ENCODE peak calls at places on chromosomes 5 and 9, in ten cellular contexts. One of them, this sample, is unnamed.
A peak's percentile ranks its signal among the peaks of the same experiment; 100 is the strongest.

GRCh38 chr5:56055287-56055686 is 60.5 kb upstream of the IL6ST start:
- DNase-seq in neural progenitor cell: no peak
- DNase-seq in fibroblast of lung: no peak
- DNase-seq in H1: no peak
- DNase-seq in H9: no peak
- DNase-seq in DND-41: no peak
- DNase-seq in PC-3: no peak
- DNase-seq in mesenchymal stem cell: no peak
- DNase-seq in colonic mucosa: no peak
- DNase-seq in mammary epithelial cell: no peak
- DNase-seq in this sample: peak; percentile 40

GRCh38 chr9:134707031-134707680 is 65.6 kb downstream of the COL5A1 start:
- DNase-seq in fibroblast of lung: peak; percentile 92
- DNase-seq in H1: no peak
- DNase-seq in PC-3: no peak
- DNase-seq in H9: no peak
- DNase-seq in colonic mucosa: peak; percentile 68
- DNase-seq in neural progenitor cell: no peak
- DNase-seq in mammary epithelial cell: no peak
- DNase-seq in mesenchymal stem cell: peak; percentile 98
- DNase-seq in DND-41: no peak
- DNase-seq in this sample: peak; percentile 93

GRCh38 chr5:68749648-68750047 is 344.2 kb upstream of the SLC30A5 start:
- DNase-seq in H1: no peak
- DNase-seq in PC-3: peak; percentile 8
- DNase-seq in mesenchymal stem cell: no peak
- DNase-seq in DND-41: peak; percentile 43
- DNase-seq in fibroblast of lung: no peak
- DNase-seq in H9: no peak
- DNase-seq in colonic mucosa: no peak
- DNase-seq in neural progenitor cell: no peak
- DNase-seq in mammary epithelial cell: peak; percentile 36
- DNase-seq in this sample: no peak

GRCh38 chr9:130120207-130120587 is 52.0 kb upstream of the NCS1 start:
- DNase-seq in neural progenitor cell: no peak
- DNase-seq in mesenchymal stem cell: no peak
- DNase-seq in H9: no peak
- DNase-seq in fibroblast of lung: no peak
- DNase-seq in PC-3: no peak
- DNase-seq in colonic mucosa: no peak
- DNase-seq in DND-41: no peak
- DNase-seq in mammary epithelial cell: no peak
- DNase-seq in H1: no peak
- DNase-seq in this sample: no peak

GRCh38 chr5:125006011-125006685 is 259.7 kb upstream of the ZNF608 start:
- DNase-seq in PC-3: no peak
- DNase-seq in mammary epithelial cell: no peak
- DNase-seq in fibroblast of lung: no peak
- DNase-seq in DND-41: peak; percentile 80
- DNase-seq in neural progenitor cell: peak; percentile 84
- DNase-seq in H1: no peak
- DNase-seq in mesenchymal stem cell: no peak
- DNase-seq in H9: no peak
- DNase-seq in colonic mucosa: no peak
- DNase-seq in this sample: no peak

GRCh38 chr9:95027914-95028854 is 289.3 kb downstream of the FANCC start:
- DNase-seq in neural progenitor cell: no peak
- DNase-seq in fibroblast of lung: no peak
- DNase-seq in H1: no peak
- DNase-seq in colonic mucosa: no peak
- DNase-seq in mammary epithelial cell: peak; percentile 60
- DNase-seq in mesenchymal stem cell: no peak
- DNase-seq in DND-41: no peak
- DNase-seq in PC-3: no peak
- DNase-seq in H9: no peak
- DNase-seq in this sample: no peak

GRCh38 chr5:92969191-92969780 is 611.7 kb downstream of the NR2F1-AS1 start:
- DNase-seq in colonic mucosa: no peak
- DNase-seq in H1: no peak
- DNase-seq in PC-3: no peak
- DNase-seq in H9: no peak
- DNase-seq in mammary epithelial cell: no peak
- DNase-seq in neural progenitor cell: no peak
- DNase-seq in DND-41: no peak
- DNase-seq in fibroblast of lung: peak; percentile 4
- DNase-seq in mesenchymal stem cell: no peak
- DNase-seq in this sample: no peak

GRCh38 chr5:84255318-84255717 is 129.4 kb downstream of the EDIL3 start:
- DNase-seq in mesenchymal stem cell: peak; percentile 38
- DNase-seq in mammary epithelial cell: peak; percentile 31
- DNase-seq in colonic mucosa: no peak
- DNase-seq in fibroblast of lung: peak; percentile 63
- DNase-seq in H9: no peak
- DNase-seq in DND-41: no peak
- DNase-seq in neural progenitor cell: peak; percentile 20
- DNase-seq in H1: no peak
- DNase-seq in PC-3: peak; percentile 67
- DNase-seq in this sample: peak; percentile 63

GRCh38 chr5:53378590-53379247 is 101.7 kb upstream of the FST start:
- DNase-seq in H1: no peak
- DNase-seq in PC-3: peak; percentile 44
- DNase-seq in mammary epithelial cell: peak; percentile 76
- DNase-seq in mesenchymal stem cell: peak; percentile 60
- DNase-seq in DND-41: no peak
- DNase-seq in colonic mucosa: no peak
- DNase-seq in H9: no peak
- DNase-seq in neural progenitor cell: no peak
- DNase-seq in fibroblast of lung: peak; percentile 84
- DNase-seq in this sample: peak; percentile 64

DNA sequence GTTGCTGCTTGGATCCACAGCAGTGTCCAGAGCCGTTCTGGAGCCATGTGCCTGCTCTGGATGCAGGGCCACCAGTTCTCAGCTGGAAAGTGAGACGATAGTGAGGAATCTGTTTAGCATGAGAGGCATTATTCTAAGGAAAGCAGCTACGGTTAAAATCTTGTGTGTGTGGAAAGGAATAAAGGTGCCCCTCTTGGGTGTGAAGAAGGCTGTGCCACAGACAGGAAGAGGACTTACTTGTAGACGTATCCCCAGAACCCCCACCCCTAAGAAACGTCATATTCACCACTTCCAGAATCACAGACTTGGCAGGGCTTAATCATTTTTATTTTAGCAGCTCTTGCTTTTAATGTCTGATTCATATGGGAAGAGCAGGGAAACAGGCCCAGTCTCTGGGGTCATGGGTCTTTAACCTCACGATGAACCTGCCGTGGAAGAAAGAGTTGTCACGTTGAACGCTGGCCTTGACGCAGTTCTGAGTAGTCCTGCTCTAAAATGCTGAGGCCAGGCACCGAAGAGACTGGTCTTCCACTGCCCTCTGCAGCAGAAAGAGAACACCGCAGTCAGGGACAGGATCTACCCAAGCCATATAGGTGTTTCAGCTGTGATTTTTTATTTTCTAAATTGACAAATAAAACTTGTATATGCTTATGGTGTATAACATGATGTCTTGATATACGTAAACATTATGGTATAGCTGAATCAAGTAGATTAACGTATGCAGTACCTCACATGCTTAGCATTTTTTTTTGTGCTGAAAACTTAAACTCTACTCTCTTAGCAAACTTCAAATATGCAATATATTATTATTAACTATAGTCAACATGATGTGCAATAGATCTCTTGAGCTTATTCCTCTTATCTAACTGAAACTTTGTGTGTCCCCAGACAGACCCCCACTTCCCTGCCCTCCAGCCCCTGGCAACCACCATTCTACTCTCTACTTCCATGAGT is 38.8 kb downstream of the CARTPT start:
- DNase-seq in neural progenitor cell: peak; percentile 75
- DNase-seq in mammary epithelial cell: peak; percentile 54
- DNase-seq in H1: peak; percentile 63
- DNase-seq in mesenchymal stem cell: peak; percentile 67
- DNase-seq in fibroblast of lung: peak; percentile 81
- DNase-seq in colonic mucosa: peak; percentile 55
- DNase-seq in H9: peak; percentile 71
- DNase-seq in PC-3: peak; percentile 72
- DNase-seq in DND-41: peak; percentile 18
- DNase-seq in this sample: peak; percentile 78
- H3K9ac ChIP-seq in neural progenitor cell: no peak overlapping the region
- H3K9ac ChIP-seq in mammary epithelial cell: no peak overlapping the region
- H3K9ac ChIP-seq in H1: no peak overlapping the region
- H3K9ac ChIP-seq in mesenchymal stem cell: peak overlapping the region; percentile 54
- H3K9ac ChIP-seq in fibroblast of lung: no peak overlapping the region
- H3K9ac ChIP-seq in colonic mucosa: peak overlapping the region; percentile 43
- H3K9ac ChIP-seq in H9: no peak overlapping the region
- H3K9ac ChIP-seq in PC-3: no peak overlapping the region
- H3K9ac ChIP-seq in DND-41: no peak overlapping the region
- H3K9ac ChIP-seq in this sample: peak overlapping the region; percentile 60

GRCh38 chr9:133428579-133429215 is 6.5 kb downstream of the ADAMTS13 start:
- DNase-seq in PC-3: no peak
- DNase-seq in fibroblast of lung: no peak
- DNase-seq in H9: peak; percentile 81
- DNase-seq in neural progenitor cell: peak; percentile 87
- DNase-seq in DND-41: no peak
- DNase-seq in mesenchymal stem cell: peak; percentile 14
- DNase-seq in H1: peak; percentile 78
- DNase-seq in colonic mucosa: peak; percentile 33
- DNase-seq in mammary epithelial cell: no peak
- DNase-seq in this sample: peak; percentile 39
- H3K9ac ChIP-seq in PC-3: no peak overlapping the region
- H3K9ac ChIP-seq in fibroblast of lung: no peak overlapping the region
- H3K9ac ChIP-seq in H9: no peak overlapping the region
- H3K9ac ChIP-seq in neural progenitor cell: no peak overlapping the region
- H3K9ac ChIP-seq in DND-41: no peak overlapping the region
- H3K9ac ChIP-seq in mesenchymal stem cell: no peak overlapping the region
- H3K9ac ChIP-seq in H1: no peak overlapping the region
- H3K9ac ChIP-seq in colonic mucosa: no peak overlapping the region
- H3K9ac ChIP-seq in mammary epithelial cell: no peak overlapping the region
- H3K9ac ChIP-seq in this sample: no peak overlapping the region

DNA sequence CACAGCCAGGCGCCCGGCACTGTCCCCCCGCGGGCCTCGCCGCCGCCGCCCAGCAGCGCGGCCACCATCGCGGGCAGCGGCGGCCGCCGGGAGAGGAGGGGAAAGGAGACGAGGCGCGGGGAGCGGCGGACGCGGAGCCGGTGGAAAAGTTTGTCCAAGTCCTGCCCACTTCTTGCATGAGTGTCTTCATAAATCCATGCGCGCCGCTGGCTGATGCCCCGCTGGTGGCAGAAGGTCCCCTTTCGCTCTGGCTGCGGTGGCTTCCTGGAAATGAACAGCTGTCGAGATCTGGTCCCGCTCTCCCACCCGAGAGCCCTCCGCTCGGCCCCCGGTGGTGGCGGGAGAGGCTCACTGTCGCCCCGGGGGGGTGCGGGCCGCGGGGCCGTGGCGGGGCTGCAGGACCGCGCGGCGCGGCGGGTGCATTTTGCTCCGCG is 577 bp downstream of the GAS1 start:
- DNase-seq in neural progenitor cell: no peak
- DNase-seq in H9: peak; percentile 48
- DNase-seq in H1: peak; percentile 53
- DNase-seq in colonic mucosa: peak; percentile 50
- DNase-seq in mesenchymal stem cell: peak; percentile 66
- DNase-seq in PC-3: no peak
- DNase-seq in fibroblast of lung: peak; percentile 63
- DNase-seq in DND-41: peak; percentile 70
- DNase-seq in mammary epithelial cell: no peak
- DNase-seq in this sample: peak; percentile 73
- H3K9ac ChIP-seq in neural progenitor cell: peak overlapping the region; percentile 80
- H3K9ac ChIP-seq in H9: no peak overlapping the region
- H3K9ac ChIP-seq in H1: no peak overlapping the region
- H3K9ac ChIP-seq in colonic mucosa: peak overlapping the region; percentile 54
- H3K9ac ChIP-seq in mesenchymal stem cell: peak overlapping the region; percentile 100
- H3K9ac ChIP-seq in PC-3: no peak overlapping the region
- H3K9ac ChIP-seq in fibroblast of lung: peak overlapping the region; percentile 59
- H3K9ac ChIP-seq in DND-41: peak overlapping the region; percentile 81
- H3K9ac ChIP-seq in mammary epithelial cell: peak overlapping the region; percentile 61
- H3K9ac ChIP-seq in this sample: peak overlapping the region; percentile 100

GRCh38 chr5:318931-319601 is 2.4 kb upstream of the AHRR start:
- DNase-seq in colonic mucosa: no peak
- DNase-seq in H9: no peak
- DNase-seq in neural progenitor cell: no peak
- DNase-seq in PC-3: no peak
- DNase-seq in mammary epithelial cell: no peak
- DNase-seq in fibroblast of lung: no peak
- DNase-seq in mesenchymal stem cell: no peak
- DNase-seq in DND-41: no peak
- DNase-seq in H1: no peak
- DNase-seq in this sample: no peak

GRCh38 chr5:322281-322941 is 897 bp downstream of the AHRR start:
- DNase-seq in DND-41: no peak
- DNase-seq in fibroblast of lung: peak; percentile 23
- DNase-seq in H1: peak; percentile 70
- DNase-seq in mesenchymal stem cell: peak; percentile 63
- DNase-seq in mammary epithelial cell: no peak
- DNase-seq in H9: peak; percentile 56
- DNase-seq in PC-3: no peak
- DNase-seq in colonic mucosa: no peak
- DNase-seq in neural progenitor cell: no peak
- DNase-seq in this sample: peak; percentile 77

GRCh38 chr5:321726-322251 is 275 bp downstream of the AHRR start:
- DNase-seq in DND-41: no peak
- DNase-seq in mammary epithelial cell: no peak
- DNase-seq in fibroblast of lung: no peak
- DNase-seq in colonic mucosa: no peak
- DNase-seq in neural progenitor cell: no peak
- DNase-seq in H9: no peak
- DNase-seq in PC-3: no peak
- DNase-seq in mesenchymal stem cell: no peak
- DNase-seq in H1: no peak
- DNase-seq in this sample: peak; percentile 48

GRCh38 chr5:321233-321725 is at the start of gene AHRR:
- DNase-seq in H9: peak; percentile 71
- DNase-seq in mesenchymal stem cell: peak; percentile 76
- DNase-seq in colonic mucosa: peak; percentile 66
- DNase-seq in DND-41: no peak
- DNase-seq in H1: peak; percentile 91
- DNase-seq in mammary epithelial cell: peak; percentile 59
- DNase-seq in neural progenitor cell: peak; percentile 88
- DNase-seq in PC-3: peak; percentile 75
- DNase-seq in fibroblast of lung: peak; percentile 54
- DNase-seq in this sample: peak; percentile 94

DNA sequence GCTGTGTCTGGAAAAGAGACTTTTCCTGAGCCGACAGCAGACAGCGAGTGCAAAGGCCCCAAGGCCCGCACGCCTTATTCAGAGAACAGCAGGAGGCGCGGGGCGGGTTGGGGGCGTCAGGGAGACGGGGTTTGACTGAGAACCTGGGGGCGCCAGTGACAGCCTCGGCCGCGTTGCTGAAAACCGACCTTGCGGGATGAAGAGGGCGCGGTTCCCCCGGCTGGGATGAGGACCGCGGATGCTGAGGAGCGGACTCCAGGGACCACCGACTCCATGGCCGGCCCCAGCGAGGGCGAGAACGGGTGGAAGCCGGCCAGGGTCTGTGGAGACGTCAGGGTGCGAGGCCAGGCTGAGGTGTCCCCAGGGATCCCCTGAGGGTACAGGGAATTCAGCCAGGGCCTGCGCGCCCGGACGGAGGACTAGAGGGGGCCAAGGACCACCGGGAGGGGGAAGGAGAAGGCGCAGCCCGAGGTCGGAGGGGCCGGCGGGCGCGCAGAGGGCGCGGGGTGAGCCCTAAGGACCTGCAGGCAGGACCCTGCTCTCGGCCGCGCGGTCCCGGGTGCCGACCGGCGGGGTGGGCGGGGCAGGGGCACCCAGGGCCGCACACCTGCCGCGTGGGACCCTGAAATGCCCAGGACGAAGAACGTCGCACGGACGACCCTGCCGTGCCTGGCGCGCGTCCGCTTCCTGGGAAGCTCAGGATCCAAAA is 836 bp upstream of the AHRR start:
- DNase-seq in DND-41: no peak
- DNase-seq in PC-3: no peak
- DNase-seq in fibroblast of lung: no peak
- DNase-seq in H9: no peak
- DNase-seq in colonic mucosa: no peak
- DNase-seq in mesenchymal stem cell: no peak
- DNase-seq in neural progenitor cell: peak; percentile 50
- DNase-seq in H1: peak; percentile 68
- DNase-seq in mammary epithelial cell: no peak
- DNase-seq in this sample: no peak
- H3K9ac ChIP-seq in DND-41: no peak overlapping the region
- H3K9ac ChIP-seq in PC-3: peak overlapping the region; percentile 57
- H3K9ac ChIP-seq in fibroblast of lung: peak overlapping the region; percentile 75
- H3K9ac ChIP-seq in H9: no peak overlapping the region
- H3K9ac ChIP-seq in colonic mucosa: no peak overlapping the region
- H3K9ac ChIP-seq in mesenchymal stem cell: peak overlapping the region; percentile 78
- H3K9ac ChIP-seq in neural progenitor cell: no peak overlapping the region
- H3K9ac ChIP-seq in H1: no peak overlapping the region
- H3K9ac ChIP-seq in mammary epithelial cell: no peak overlapping the region
- H3K9ac ChIP-seq in this sample: peak overlapping the region; percentile 76

This sample was measured in adipocyte.